ENCODE peak calls at places on chromosome 12, in eight cellular contexts. G is left cardiac atrium; D is pons; Z is hippocampal formation; X is ELR; A is stimulated activated CD8-positive, alpha-beta memory T cell treated with anti-CD3 and anti-CD28 coated beads, Interleukin-15, amount 100 ng/mL, for 1 hour; S is Calu3; R is sciatic nerve. J is an unnamed sample.

GRCh38 chr12:124479680-124480468 is 87.5 kb downstream of the NCOR2 start:
- DNase-seq in R (no peak), G (peak), A (no peak), Z (no peak), X (no peak), S (no peak), D (no peak), J (no peak)

GRCh38 chr12:123141615-123142517 is 9.0 kb downstream of the PITPNM2 start:
- DNase-seq in Z (no peak), R (peak), G (peak), D (peak), A (no peak), S (peak), X (peak), J (no peak)

GRCh38 chr12:3247596-3248270 is 170.6 kb downstream of the TSPAN9 start:
- DNase-seq in R (no peak), A (no peak), Z (no peak), S (no peak), G (no peak), X (no peak), D (no peak), J (no peak)

GRCh38 chr12:120104924-120105323 is 11.6 kb downstream of the RAB35 start:
- DNase-seq in D (no peak), G (no peak), X (no peak), R (no peak), Z (no peak), S (no peak), A (no peak), J (no peak)

GRCh38 chr12:112126916-112127315 is 1.6 kb downstream of the TRAFD1 start:
- DNase-seq in X (peak), Z (no peak), A (no peak), R (no peak), G (no peak), S (no peak), D (no peak), J (no peak)

GRCh38 chr12:79710707-79711483 is 20.1 kb upstream of the PAWR start:
- DNase-seq in A (no peak), S (peak), D (no peak), X (no peak), G (no peak), R (no peak), Z (no peak), J (no peak)

GRCh38 chr12:113899844-113900471 is 66.2 kb downstream of the RBM19 start:
- DNase-seq in Z (peak), D (no peak), R (no peak), A (no peak), X (no peak), G (no peak), S (no peak), J (peak)

GRCh38 chr12:46556820-46557524 is 184.4 kb upstream of the SLC38A2 start:
- DNase-seq in Z (no peak), R (no peak), S (no peak), G (no peak), X (peak), A (no peak), D (no peak), J (no peak)

GRCh38 chr12:101111441-101111840 is 98.6 kb downstream of the SLC5A8 start:
- DNase-seq in D (no peak), R (no peak), S (no peak), A (no peak), G (no peak), X (no peak), Z (no peak), J (no peak)

GRCh38 chr12:12901158-12901791 is 9.9 kb downstream of the GPRC5A start:
- DNase-seq in R (no peak), G (peak), X (peak), A (no peak), Z (no peak), D (no peak), S (no peak), J (peak)

GRCh38 chr12:110858848-110859247 is 12.1 kb downstream of the CCDC63 start:
- DNase-seq in R (no peak), D (no peak), S (no peak), Z (no peak), G (no peak), A (no peak), X (no peak), J (no peak)

GRCh38 chr12:41904041-41904440 is 240.6 kb downstream of the GXYLT1 start:
- DNase-seq in S (no peak), X (no peak), Z (no peak), D (no peak), R (no peak), A (no peak), G (no peak), J (no peak)

GRCh38 chr12:795305-795704 is 42.9 kb downstream of the WNK1 start:
- DNase-seq in X (no peak), D (no peak), S (no peak), G (no peak), Z (no peak), R (no peak), A (no peak), J (no peak)

GRCh38 chr12:13586361-13586760 is 389.8 kb downstream of the EMP1 start:
- DNase-seq in Z (no peak), A (no peak), R (no peak), G (no peak), D (no peak), X (no peak), S (no peak), J (no peak)

GRCh38 chr12:6233121-6233971 is 33.1 kb downstream of the CD9 start:
- DNase-seq in A (no peak), G (no peak), Z (peak), S (no peak), X (no peak), R (no peak), D (peak), J (peak)

GRCh38 chr12:103929909-103930786 is at the start of gene HSP90B1:
- DNase-seq in R (peak), Z (peak), G (peak), A (peak), X (peak), S (peak), D (peak), J (peak)

GRCh38 chr12:63921157-63921556 is 76.7 kb downstream of the SRGAP1 start:
- DNase-seq in G (no peak), R (no peak), A (no peak), S (no peak), Z (no peak), D (no peak), X (no peak), J (no peak)

GRCh38 chr12:127809236-127809635 is 457.7 kb upstream of the TMEM132C start:
- DNase-seq in R (no peak), Z (no peak), A (no peak), G (no peak), X (peak), S (no peak), D (no peak), J (no peak)

GRCh38 chr12:90979936-90980335 is 24.8 kb downstream of the EPYC start:
- DNase-seq in A (no peak), D (no peak), X (no peak), S (no peak), G (no peak), Z (no peak), R (no peak), J (no peak)

GRCh38 chr12:121273364-121273896 is 23.1 kb downstream of the CAMKK2 start:
- DNase-seq in D (no peak), G (no peak), A (no peak), Z (no peak), S (no peak), X (no peak), R (no peak), J (no peak)

GRCh38 chr12:12705833-12706520 is 10.0 kb upstream of the GPR19 start:
- DNase-seq in A (peak), G (no peak), D (no peak), R (no peak), X (no peak), Z (no peak), S (no peak), J (no peak)

GRCh38 chr12:29759950-29760349 is 23.8 kb downstream of the TMTC1 start:
- DNase-seq in S (no peak), D (no peak), A (no peak), X (no peak), G (no peak), Z (no peak), R (no peak), J (no peak)

GRCh38 chr12:14554281-14555008 is 13.2 kb downstream of the PLBD1 start:
- DNase-seq in R (peak), D (peak), Z (peak), X (no peak), A (no peak), S (peak), G (peak), J (peak)

GRCh38 chr12:9221476-9221875 is 13.3 kb upstream of the PZP start:
- DNase-seq in R (no peak), A (no peak), Z (no peak), S (no peak), X (no peak), D (no peak), G (no peak), J (no peak)

GRCh38 chr12:93500667-93501066 is 33.4 kb downstream of the MRPL42 start:
- DNase-seq in A (no peak), X (no peak), R (no peak), D (no peak), S (no peak), G (no peak), Z (no peak), J (no peak)

GRCh38 chr12:57404966-57405640 is 25.7 kb downstream of the R3HDM2 start:
- DNase-seq in R (no peak), D (no peak), Z (no peak), A (no peak), G (no peak), S (no peak), X (no peak), J (no peak)

GRCh38 chr12:87086118-87086891 is 830.1 kb upstream of the MGAT4C start:
- DNase-seq in R (no peak), D (no peak), G (no peak), S (peak), Z (no peak), X (peak), A (no peak), J (no peak)